ENCODE peak calls at places on chromosomes 7 and 10, in six cellular contexts. G, F, I, L, J and Q are unnamed samples. For H3K9me3, the result is how much of the 10 kb centered on the place peaks cover.

GRCh38 chr10:111360260-111360925 is 283.6 kb downstream of the ADRA2A start:
- DNase-seq in F (peak), J (peak), L (peak), I (peak), G (no peak), Q (peak)

GRCh38 chr10:30374353-30374752 is 25.3 kb upstream of the MTPAP start:
- DNase-seq in F (peak), G (no peak), I (no peak), L (peak), J (peak), Q (no peak)

GRCh38 chr7:92644406-92645113 is 54.4 kb upstream of the FAM133B start:
- DNase-seq in G (peak), I (no peak), L (peak), F (no peak), J (no peak), Q (no peak)

GRCh38 chr10:26697922-26698608 is 564 bp downstream of the PDSS1 start:
- DNase-seq in L (peak), G (no peak), F (no peak), J (no peak), I (no peak), Q (no peak)

GRCh38 chr10:118980135-118980865 is 49.2 kb upstream of the NANOS1 start:
- DNase-seq in J (no peak), L (no peak), F (peak), G (no peak), I (no peak), Q (no peak)

GRCh38 chr10:119319920-119320258 is 112.5 kb downstream of the GRK5 start:
- DNase-seq in G (no peak), I (no peak), F (no peak), L (no peak), J (no peak), Q (no peak)

GRCh38 chr7:159027803-159028455 is 116.7 kb downstream of the VIPR2 start:
- DNase-seq in I (no peak), F (peak), J (no peak), G (no peak), L (no peak), Q (no peak)

GRCh38 chr10:45555789-45556188 is 116.8 kb downstream of the ZFAND4 start:
- DNase-seq in G (peak), I (no peak), F (no peak), L (peak), J (no peak), Q (no peak)

GRCh38 chr10:29714096-29714874 is 79.5 kb upstream of the SVIL start:
- DNase-seq in G (peak), F (no peak), J (no peak), I (no peak), L (peak), Q (peak)

GRCh38 chr7:92843034-92843760 is 6.8 kb upstream of the CDK6 start:
- DNase-seq in F (no peak), L (peak), I (no peak), J (no peak), G (peak), Q (no peak)

GRCh38 chr10:68601490-68602265 is 41.5 kb downstream of the TET1 start:
- DNase-seq in I (no peak), J (no peak), L (no peak), G (no peak), F (no peak), Q (no peak)

GRCh38 chr7:84637568-84638338 is 443.2 kb upstream of the SEMA3A start:
- DNase-seq in F (no peak), L (peak), G (peak), J (no peak), I (no peak), Q (peak)

GRCh38 chr10:14118953-14119352 is 211.8 kb downstream of the FRMD4A start:
- DNase-seq in L (no peak), F (no peak), I (no peak), G (no peak), J (no peak), Q (no peak)

GRCh38 chr10:22932626-22933370 is 4.9 kb downstream of the ARMC3 start:
- DNase-seq in F (no peak), J (no peak), G (no peak), I (no peak), L (no peak), Q (no peak)

GRCh38 chr10:103635580-103635979 is 142.1 kb downstream of the NEURL1 start:
- DNase-seq in F (no peak), L (no peak), I (no peak), G (no peak), J (no peak), Q (no peak)
- H3K27ac ChIP-seq in F (no peak), L (no peak), I (peak), G (no peak), J (peak), Q (no peak)

GRCh38 chr7:128120976-128121490 is 89.8 kb upstream of the LRRC4 start:
- DNase-seq in F (no peak), L (no peak), J (no peak), I (no peak), G (no peak), Q (no peak)

GRCh38 chr7:128122577-128123290 is 91.5 kb upstream of the LRRC4 start:
- DNase-seq in J (no peak), F (no peak), G (no peak), I (no peak), L (no peak), Q (no peak)

GRCh38 chr7:128120116-128120515 is 88.9 kb upstream of the LRRC4 start:
- DNase-seq in G (no peak), F (no peak), I (no peak), L (no peak), J (no peak), Q (no peak)

GRCh38 chr7:128123291-128124037 is 92.2 kb upstream of the LRRC4 start:
- DNase-seq in F (no peak), J (no peak), I (peak), G (no peak), L (no peak), Q (no peak)

DNA sequence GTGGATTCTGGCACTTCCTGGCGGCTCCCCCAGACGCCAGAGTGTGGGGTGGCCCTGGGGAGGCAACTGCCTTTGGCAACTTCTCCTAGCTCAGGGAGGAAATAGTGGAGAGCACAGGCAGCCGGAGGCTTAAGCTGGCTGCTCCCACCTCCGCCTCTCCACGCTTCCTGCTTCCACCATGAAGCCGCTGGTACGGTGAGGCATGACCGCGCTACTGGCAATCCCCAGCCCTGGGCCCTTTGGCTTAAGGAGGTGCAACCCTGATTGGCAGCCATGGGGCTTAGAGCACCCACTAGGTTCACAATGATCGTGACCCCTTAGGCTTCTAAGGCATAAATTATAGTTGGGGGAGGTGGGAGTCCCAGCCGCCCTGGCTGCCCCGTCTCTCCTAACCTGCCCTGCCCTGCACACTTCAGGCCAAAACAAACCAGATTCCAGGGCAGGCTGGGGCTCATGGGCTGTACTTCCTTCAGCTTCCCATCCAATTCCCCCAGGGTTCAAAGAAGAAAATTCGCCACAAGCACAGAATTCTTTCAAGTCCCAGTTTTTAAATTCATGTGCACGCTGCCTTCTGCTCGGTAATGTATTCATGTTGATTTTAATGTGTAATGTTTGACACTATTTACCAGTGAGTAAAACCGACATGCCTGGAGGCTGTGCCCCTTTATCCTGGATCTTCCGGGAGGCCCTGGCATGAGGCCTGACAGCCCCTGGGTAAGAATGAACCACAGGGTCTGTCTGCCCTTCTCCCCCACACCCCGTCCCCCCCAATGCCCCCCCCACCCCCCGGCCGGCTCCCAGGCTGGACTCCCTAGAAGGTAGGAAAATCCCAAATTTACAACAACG is 90.7 kb upstream of the LRRC4 start:
- DNase-seq in F (no peak), J (no peak), L (no peak), G (no peak), I (no peak), Q (peak)
- H3K9me3 ChIP-seq in F (under half), J (under half), L (under half), G (under half), I (under half), Q (under half)

GRCh38 chr7:149261829-149262617 is at the start of gene ZNF783:
- DNase-seq in F (peak), J (peak), I (peak), L (peak), G (peak), Q (peak)
- H3K4ac ChIP-seq in F (no peak), J (no peak), I (peak), L (peak), G (peak), Q (peak)

GRCh38 chr7:151763420-151763984 is 113.4 kb downstream of the PRKAG2 start:
- DNase-seq in F (no peak), G (no peak), I (no peak), J (no peak), L (no peak), Q (no peak)
- H3K27ac ChIP-seq in F (no peak), G (no peak), I (no peak), J (no peak), L (no peak), Q (no peak)

GRCh38 chr7:18886801-18887200 is 230.6 kb downstream of the TWIST1 start:
- DNase-seq in J (no peak), G (no peak), L (no peak), I (no peak), F (no peak), Q (no peak)
- H3K9me3 ChIP-seq in J (under half), G (under half), L (under half), I (under half), F (under half), Q (under half)

GRCh38 chr7:5636914-5637313 is 144.5 kb downstream of the RNF216 start:
- DNase-seq in G (peak), I (no peak), J (no peak), F (no peak), L (peak), Q (no peak)
- H3K4ac ChIP-seq in G (peak), I (no peak), J (no peak), F (no peak), L (peak), Q (peak)

GRCh38 chr7:86970986-86971385 is 88.5 kb downstream of the ELAPOR2 start:
- DNase-seq in L (no peak), J (no peak), I (no peak), F (no peak), G (no peak), Q (no peak)
- H3K27ac ChIP-seq in L (no peak), J (no peak), I (no peak), F (no peak), G (no peak), Q (no peak)

GRCh38 chr10:77082601-77083252 is 554.9 kb downstream of the KCNMA1 start:
- DNase-seq in J (peak), L (no peak), I (no peak), F (peak), G (peak), Q (peak)
- H3K9me3 ChIP-seq in J (under half), L (under half), I (under half), F (under half), G (under half), Q (under half)